ENCODE peak calls at places on chromosomes 2 and 18, in nine cellular contexts. One of them, this sample, is unnamed.

GRCh38 chr2:212737773-212738172 is 199.2 kb upstream of the ERBB4 start:
- DNase-seq in endodermal cell: no peak
- DNase-seq in Peyer's patch: no peak
- DNase-seq in adipocyte: no peak
- DNase-seq in CD8-positive, alpha-beta T cell: no peak
- DNase-seq in thyroid gland: no peak
- DNase-seq in MM.1S: no peak
- DNase-seq in cardiac muscle cell: no peak
- DNase-seq in right lobe of liver: no peak
- DNase-seq in this sample: no peak

GRCh38 chr2:48952071-48952604 is 196.6 kb upstream of the LHCGR start:
- DNase-seq in endodermal cell: no peak
- DNase-seq in adipocyte: no peak
- DNase-seq in cardiac muscle cell: no peak
- DNase-seq in thyroid gland: no peak
- DNase-seq in right lobe of liver: no peak
- DNase-seq in MM.1S: no peak
- DNase-seq in Peyer's patch: no peak
- DNase-seq in CD8-positive, alpha-beta T cell: no peak
- DNase-seq in this sample: no peak

GRCh38 chr2:181574321-181574720 is 82.6 kb downstream of the CERKL start:
- DNase-seq in MM.1S: no peak
- DNase-seq in CD8-positive, alpha-beta T cell: no peak
- DNase-seq in adipocyte: no peak
- DNase-seq in right lobe of liver: no peak
- DNase-seq in endodermal cell: peak; percentile 66
- DNase-seq in Peyer's patch: no peak
- DNase-seq in cardiac muscle cell: no peak
- DNase-seq in thyroid gland: no peak
- DNase-seq in this sample: no peak

GRCh38 chr2:107737764-107738163 is 88.9 kb upstream of the RGPD4 start:
- DNase-seq in endodermal cell: no peak
- DNase-seq in thyroid gland: no peak
- DNase-seq in right lobe of liver: no peak
- DNase-seq in adipocyte: peak; percentile 60
- DNase-seq in MM.1S: no peak
- DNase-seq in cardiac muscle cell: no peak
- DNase-seq in CD8-positive, alpha-beta T cell: no peak
- DNase-seq in Peyer's patch: no peak
- DNase-seq in this sample: no peak

GRCh38 chr2:152548111-152548875 is 169.0 kb downstream of the PRPF40A start:
- DNase-seq in cardiac muscle cell: no peak
- DNase-seq in right lobe of liver: no peak
- DNase-seq in endodermal cell: no peak
- DNase-seq in CD8-positive, alpha-beta T cell: no peak
- DNase-seq in adipocyte: no peak
- DNase-seq in MM.1S: no peak
- DNase-seq in thyroid gland: no peak
- DNase-seq in Peyer's patch: no peak
- DNase-seq in this sample: no peak

GRCh38 chr2:42567806-42568429 is 514 bp upstream of the MTA3 start:
- DNase-seq in thyroid gland: peak; percentile 39
- DNase-seq in MM.1S: no peak
- DNase-seq in Peyer's patch: peak; percentile 57
- DNase-seq in adipocyte: peak; percentile 11
- DNase-seq in right lobe of liver: peak; percentile 53
- DNase-seq in CD8-positive, alpha-beta T cell: no peak
- DNase-seq in endodermal cell: peak; percentile 91
- DNase-seq in cardiac muscle cell: peak; percentile 55
- DNase-seq in this sample: no peak

GRCh38 chr2:26299488-26300092 is 46.4 kb upstream of the SELENOI start:
- DNase-seq in MM.1S: no peak
- DNase-seq in adipocyte: peak; percentile 77
- DNase-seq in cardiac muscle cell: peak; percentile 40
- DNase-seq in endodermal cell: peak; percentile 72
- DNase-seq in right lobe of liver: no peak
- DNase-seq in Peyer's patch: peak; percentile 48
- DNase-seq in thyroid gland: peak; percentile 73
- DNase-seq in CD8-positive, alpha-beta T cell: no peak
- DNase-seq in this sample: peak; percentile 22

GRCh38 chr2:45024600-45025291 is 15.5 kb upstream of the SIX2 start:
- DNase-seq in MM.1S: peak; percentile 8
- DNase-seq in Peyer's patch: no peak
- DNase-seq in cardiac muscle cell: no peak
- DNase-seq in thyroid gland: peak; percentile 92
- DNase-seq in right lobe of liver: no peak
- DNase-seq in CD8-positive, alpha-beta T cell: no peak
- DNase-seq in adipocyte: peak; percentile 95
- DNase-seq in endodermal cell: no peak
- DNase-seq in this sample: no peak

GRCh38 chr2:64606495-64607363 is 47.0 kb downstream of the SERTAD2 start:
- DNase-seq in right lobe of liver: peak; percentile 85
- DNase-seq in MM.1S: no peak
- DNase-seq in endodermal cell: peak; percentile 91
- DNase-seq in CD8-positive, alpha-beta T cell: peak; percentile 75
- DNase-seq in adipocyte: no peak
- DNase-seq in cardiac muscle cell: peak; percentile 45
- DNase-seq in thyroid gland: peak; percentile 55
- DNase-seq in Peyer's patch: peak; percentile 89
- DNase-seq in this sample: peak; percentile 98

GRCh38 chr2:157509755-157510154 is 65.9 kb upstream of the CYTIP start:
- DNase-seq in cardiac muscle cell: no peak
- DNase-seq in endodermal cell: no peak
- DNase-seq in adipocyte: no peak
- DNase-seq in CD8-positive, alpha-beta T cell: no peak
- DNase-seq in right lobe of liver: no peak
- DNase-seq in Peyer's patch: no peak
- DNase-seq in MM.1S: peak; percentile 10
- DNase-seq in thyroid gland: no peak
- DNase-seq in this sample: no peak

GRCh38 chr2:74843371-74844298 is 9.7 kb downstream of the HK2 start:
- DNase-seq in endodermal cell: no peak
- DNase-seq in thyroid gland: no peak
- DNase-seq in MM.1S: peak; percentile 79
- DNase-seq in right lobe of liver: no peak
- DNase-seq in Peyer's patch: peak; percentile 60
- DNase-seq in adipocyte: peak; percentile 87
- DNase-seq in cardiac muscle cell: no peak
- DNase-seq in CD8-positive, alpha-beta T cell: no peak
- DNase-seq in this sample: peak; percentile 82

GRCh38 chr2:113281920-113282746 is 3.4 kb upstream of the PAX8 start:
- DNase-seq in cardiac muscle cell: no peak
- DNase-seq in MM.1S: no peak
- DNase-seq in thyroid gland: no peak
- DNase-seq in Peyer's patch: no peak
- DNase-seq in adipocyte: no peak
- DNase-seq in right lobe of liver: no peak
- DNase-seq in endodermal cell: no peak
- DNase-seq in CD8-positive, alpha-beta T cell: no peak
- DNase-seq in this sample: no peak

GRCh38 chr2:65064728-65065552 is 8.7 kb downstream of the CEP68 start:
- DNase-seq in right lobe of liver: no peak
- DNase-seq in thyroid gland: peak; percentile 86
- DNase-seq in MM.1S: peak; percentile 83
- DNase-seq in cardiac muscle cell: peak; percentile 35
- DNase-seq in adipocyte: peak; percentile 79
- DNase-seq in Peyer's patch: no peak
- DNase-seq in CD8-positive, alpha-beta T cell: no peak
- DNase-seq in endodermal cell: peak; percentile 67
- DNase-seq in this sample: peak; percentile 69

GRCh38 chr2:85132834-85133637 is at the start of gene TCF7L1:
- DNase-seq in Peyer's patch: peak; percentile 65
- DNase-seq in thyroid gland: peak; percentile 93
- DNase-seq in cardiac muscle cell: peak; percentile 94
- DNase-seq in adipocyte: peak; percentile 96
- DNase-seq in CD8-positive, alpha-beta T cell: no peak
- DNase-seq in endodermal cell: peak; percentile 97
- DNase-seq in MM.1S: peak; percentile 50
- DNase-seq in right lobe of liver: peak; percentile 86
- DNase-seq in this sample: peak; percentile 31

GRCh38 chr2:104501929-104502328 is 352.0 kb upstream of the POU3F3 start:
- DNase-seq in cardiac muscle cell: no peak
- DNase-seq in MM.1S: no peak
- DNase-seq in thyroid gland: no peak
- DNase-seq in endodermal cell: no peak
- DNase-seq in adipocyte: no peak
- DNase-seq in Peyer's patch: no peak
- DNase-seq in right lobe of liver: no peak
- DNase-seq in CD8-positive, alpha-beta T cell: no peak
- DNase-seq in this sample: no peak

GRCh38 chr2:63658176-63658968 is 69.6 kb downstream of the MDH1 start:
- DNase-seq in right lobe of liver: no peak
- DNase-seq in Peyer's patch: no peak
- DNase-seq in thyroid gland: peak; percentile 5
- DNase-seq in MM.1S: no peak
- DNase-seq in adipocyte: no peak
- DNase-seq in cardiac muscle cell: no peak
- DNase-seq in CD8-positive, alpha-beta T cell: no peak
- DNase-seq in endodermal cell: no peak
- DNase-seq in this sample: no peak

GRCh38 chr2:11342561-11343343 is 1.7 kb downstream of the ROCK2 start:
- DNase-seq in cardiac muscle cell: peak; percentile 49
- DNase-seq in right lobe of liver: no peak
- DNase-seq in thyroid gland: peak; percentile 38
- DNase-seq in adipocyte: peak; percentile 84
- DNase-seq in CD8-positive, alpha-beta T cell: no peak
- DNase-seq in endodermal cell: no peak
- DNase-seq in Peyer's patch: no peak
- DNase-seq in MM.1S: no peak
- DNase-seq in this sample: no peak

GRCh38 chr18:35041752-35042379 is 653 bp downstream of the MAPRE2 start:
- DNase-seq in CD8-positive, alpha-beta T cell: no peak
- DNase-seq in thyroid gland: no peak
- DNase-seq in endodermal cell: peak; percentile 59
- DNase-seq in right lobe of liver: no peak
- DNase-seq in MM.1S: peak; percentile 13
- DNase-seq in adipocyte: peak; percentile 33
- DNase-seq in cardiac muscle cell: peak; percentile 20
- DNase-seq in Peyer's patch: no peak
- DNase-seq in this sample: peak; percentile 35

GRCh38 chr2:103459302-103459701 is 697.5 kb downstream of the TMEM182 start:
- DNase-seq in endodermal cell: no peak
- DNase-seq in Peyer's patch: no peak
- DNase-seq in right lobe of liver: no peak
- DNase-seq in MM.1S: no peak
- DNase-seq in thyroid gland: peak; percentile 5
- DNase-seq in adipocyte: no peak
- DNase-seq in CD8-positive, alpha-beta T cell: no peak
- DNase-seq in cardiac muscle cell: peak; percentile 2
- DNase-seq in this sample: no peak

GRCh38 chr18:36186461-36187137 is 698 bp upstream of the MOCOS start:
- DNase-seq in thyroid gland: peak; percentile 38
- DNase-seq in adipocyte: peak; percentile 45
- DNase-seq in cardiac muscle cell: no peak
- DNase-seq in endodermal cell: peak; percentile 71
- DNase-seq in CD8-positive, alpha-beta T cell: no peak
- DNase-seq in Peyer's patch: peak; percentile 80
- DNase-seq in MM.1S: no peak
- DNase-seq in right lobe of liver: peak; percentile 65
- DNase-seq in this sample: no peak

DNA sequence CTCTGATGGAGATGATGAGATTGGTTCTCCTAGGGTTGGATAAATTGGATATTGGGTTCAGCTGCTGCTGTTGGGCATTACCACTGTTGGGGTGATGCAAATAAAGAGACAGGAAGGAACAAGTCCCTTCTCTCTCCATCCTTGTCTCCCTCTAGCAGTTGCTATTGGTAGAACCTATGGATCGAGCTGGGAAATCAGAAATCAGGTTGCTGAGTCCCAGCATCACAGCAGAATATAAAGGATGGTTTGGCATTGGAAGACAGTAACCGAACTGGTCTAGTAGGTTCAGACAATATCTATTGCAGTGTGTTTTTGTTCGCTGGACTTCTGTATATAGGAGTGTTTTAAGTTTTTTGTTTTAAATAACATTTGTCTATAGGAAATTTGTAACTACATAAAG is 8.1 kb downstream of the WDR43 start:
- DNase-seq in cardiac muscle cell: no peak
- DNase-seq in MM.1S: no peak
- DNase-seq in thyroid gland: no peak
- DNase-seq in endodermal cell: no peak
- DNase-seq in Peyer's patch: no peak
- DNase-seq in right lobe of liver: no peak
- DNase-seq in adipocyte: no peak
- DNase-seq in CD8-positive, alpha-beta T cell: no peak
- DNase-seq in this sample: no peak
- H3K4me1 ChIP-seq in cardiac muscle cell: peaks cover 3% of the 10 kb centered on the region
- H3K4me1 ChIP-seq in MM.1S: peaks cover 9% of the 10 kb centered on the region
- H3K4me1 ChIP-seq in thyroid gland: peaks cover 20% of the 10 kb centered on the region
- H3K4me1 ChIP-seq in endodermal cell: peaks cover 2% of the 10 kb centered on the region
- H3K4me1 ChIP-seq in Peyer's patch: no peaks in the 10 kb centered on the region
- H3K4me1 ChIP-seq in right lobe of liver: no peaks in the 10 kb centered on the region
- H3K4me1 ChIP-seq in adipocyte: peaks cover 59% of the 10 kb centered on the region
- H3K4me1 ChIP-seq in CD8-positive, alpha-beta T cell: peaks cover 18% of the 10 kb centered on the region
- H3K4me1 ChIP-seq in this sample: peaks cover 18% of the 10 kb centered on the region

GRCh38 chr2:130377491-130377890 is 21.6 kb downstream of the PTPN18 start:
- DNase-seq in cardiac muscle cell: no peak
- DNase-seq in thyroid gland: no peak
- DNase-seq in MM.1S: no peak
- DNase-seq in endodermal cell: no peak
- DNase-seq in Peyer's patch: no peak
- DNase-seq in right lobe of liver: no peak
- DNase-seq in CD8-positive, alpha-beta T cell: no peak
- DNase-seq in adipocyte: no peak
- DNase-seq in this sample: no peak
- H3K36me3 ChIP-seq in cardiac muscle cell: no peaks in the 10 kb centered on the region
- H3K36me3 ChIP-seq in thyroid gland: no peaks in the 10 kb centered on the region
- H3K36me3 ChIP-seq in MM.1S: no peaks in the 10 kb centered on the region
- H3K36me3 ChIP-seq in endodermal cell: no peaks in the 10 kb centered on the region
- H3K36me3 ChIP-seq in Peyer's patch: no peaks in the 10 kb centered on the region
- H3K36me3 ChIP-seq in right lobe of liver: no peaks in the 10 kb centered on the region
- H3K36me3 ChIP-seq in CD8-positive, alpha-beta T cell: no peaks in the 10 kb centered on the region
- H3K36me3 ChIP-seq in adipocyte: no peaks in the 10 kb centered on the region
- H3K36me3 ChIP-seq in this sample: peaks cover 10% of the 10 kb centered on the region

DNA sequence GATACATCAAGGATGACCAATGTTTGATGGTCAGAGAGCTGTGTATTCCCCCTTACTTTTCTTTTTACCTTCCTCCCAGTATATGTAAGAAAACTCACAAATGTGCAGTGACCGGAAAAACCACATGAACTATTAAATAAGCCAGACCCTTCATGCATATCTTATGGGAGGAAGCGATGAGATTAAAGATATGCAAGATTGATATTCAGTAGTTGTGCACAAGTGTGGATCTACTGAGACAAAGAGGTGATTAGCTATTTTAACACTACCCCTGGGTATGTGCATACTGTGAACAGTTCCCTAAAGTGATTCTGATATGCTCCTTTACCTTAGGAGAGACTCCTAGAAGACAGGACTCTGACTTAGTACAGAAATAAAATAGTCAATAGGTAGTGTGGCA is 328.3 kb downstream of the EPHA4 start:
- DNase-seq in right lobe of liver: no peak
- DNase-seq in endodermal cell: no peak
- DNase-seq in adipocyte: no peak
- DNase-seq in cardiac muscle cell: no peak
- DNase-seq in Peyer's patch: no peak
- DNase-seq in CD8-positive, alpha-beta T cell: no peak
- DNase-seq in MM.1S: no peak
- DNase-seq in thyroid gland: no peak
- DNase-seq in this sample: no peak
- H3K4me3 ChIP-seq in right lobe of liver: no peak overlapping the region
- H3K4me3 ChIP-seq in endodermal cell: no peak overlapping the region
- H3K4me3 ChIP-seq in adipocyte: no peak overlapping the region
- H3K4me3 ChIP-seq in cardiac muscle cell: no peak overlapping the region
- H3K4me3 ChIP-seq in Peyer's patch: no peak overlapping the region
- H3K4me3 ChIP-seq in CD8-positive, alpha-beta T cell: no peak overlapping the region
- H3K4me3 ChIP-seq in MM.1S: no peak overlapping the region
- H3K4me3 ChIP-seq in thyroid gland: no peak overlapping the region
- H3K4me3 ChIP-seq in this sample: no peak overlapping the region

GRCh38 chr18:48921305-48922202 is 29.2 kb downstream of the SMAD7 start:
- DNase-seq in right lobe of liver: no peak
- DNase-seq in MM.1S: no peak
- DNase-seq in cardiac muscle cell: no peak
- DNase-seq in endodermal cell: peak; percentile 44
- DNase-seq in adipocyte: no peak
- DNase-seq in thyroid gland: no peak
- DNase-seq in CD8-positive, alpha-beta T cell: no peak
- DNase-seq in Peyer's patch: no peak
- DNase-seq in this sample: no peak
- H3K4me1 ChIP-seq in right lobe of liver: no peaks in the 10 kb centered on the region
- H3K4me1 ChIP-seq in MM.1S: peaks cover 93% of the 10 kb centered on the region
- H3K4me1 ChIP-seq in cardiac muscle cell: peaks cover 22% of the 10 kb centered on the region
- H3K4me1 ChIP-seq in endodermal cell: peaks cover 7% of the 10 kb centered on the region
- H3K4me1 ChIP-seq in adipocyte: peaks cover 51% of the 10 kb centered on the region
- H3K4me1 ChIP-seq in thyroid gland: peaks cover 14% of the 10 kb centered on the region
- H3K4me1 ChIP-seq in CD8-positive, alpha-beta T cell: peaks cover 35% of the 10 kb centered on the region
- H3K4me1 ChIP-seq in Peyer's patch: peaks cover 27% of the 10 kb centered on the region
- H3K4me1 ChIP-seq in this sample: peaks cover 40% of the 10 kb centered on the region